ENCODE peak calls at places on chromosome 18, in four cellular contexts. X is right cardiac atrium; F is CD4-positive, alpha-beta memory T cell; L is heart right ventricle. Y is an unnamed sample.

GRCh38 chr18:27839141-27839540 is 337.8 kb downstream of the CDH2 start:
- DNase-seq in X (no peak), L (no peak), F (no peak), Y (no peak)

GRCh38 chr18:23401400-23402347 is 51.4 kb upstream of the RIOK3 start:
- DNase-seq in X (no peak), F (no peak), L (no peak), Y (no peak)

GRCh38 chr18:23114171-23114881 is 21.0 kb upstream of the CABLES1 start:
- DNase-seq in L (no peak), X (no peak), F (no peak), Y (no peak)

GRCh38 chr18:34809697-34810096 is 99.6 kb downstream of the DTNA start:
- DNase-seq in X (peak; percentile 75), L (peak; percentile 29), F (no peak), Y (peak; percentile 65)

GRCh38 chr18:24170389-24170788 is 31.5 kb downstream of the CABYR start:
- DNase-seq in L (no peak), X (no peak), F (no peak), Y (no peak)

GRCh38 chr18:59155140-59155539 is 15.5 kb downstream of the SEC11C start:
- DNase-seq in X (no peak), F (no peak), L (no peak), Y (no peak)

GRCh38 chr18:596288-596881 is 403 bp upstream of the CLUL1 start:
- DNase-seq in L (no peak), X (peak; percentile 64), F (no peak), Y (peak; percentile 71)

GRCh38 chr18:45373286-45373880 is 241.9 kb upstream of the SLC14A2 start:
- DNase-seq in X (no peak), F (no peak), L (no peak), Y (no peak)

GRCh38 chr18:25533088-25533676 is 181.2 kb upstream of the ZNF521 start:
- DNase-seq in F (no peak), L (no peak), X (no peak), Y (no peak)

GRCh38 chr18:44712025-44712424 is 31.3 kb downstream of the SETBP1 start:
- DNase-seq in L (no peak), X (no peak), F (no peak), Y (no peak)

GRCh38 chr18:67194886-67195285 is 321.6 kb downstream of the DSEL start:
- DNase-seq in X (no peak), L (no peak), F (no peak), Y (no peak)

GRCh38 chr18:38752430-38752829 is 1186.8 kb upstream of the CELF4 start:
- DNase-seq in X (no peak), F (no peak), L (no peak), Y (no peak)

GRCh38 chr18:2686349-2686968 is 30.9 kb downstream of the SMCHD1 start:
- DNase-seq in L (no peak), F (no peak), X (no peak), Y (no peak)

GRCh38 chr18:38262666-38263065 is 697.1 kb upstream of the CELF4 start:
- DNase-seq in L (no peak), F (no peak), X (no peak), Y (no peak)

GRCh38 chr18:59091204-59091603 is 48.5 kb upstream of the SEC11C start:
- DNase-seq in X (no peak), F (no peak), L (no peak), Y (no peak)

GRCh38 chr18:61924550-61924949 is 31.7 kb upstream of the RNF152 start:
- DNase-seq in L (no peak), F (no peak), X (no peak), Y (no peak)

GRCh38 chr18:79664525-79665125 is 15.0 kb upstream of the CTDP1 start:
- DNase-seq in F (no peak), X (no peak), L (no peak), Y (no peak)

GRCh38 chr18:44579028-44579692 is 101.5 kb upstream of the SETBP1 start:
- DNase-seq in L (no peak), X (no peak), F (no peak), Y (no peak)

GRCh38 chr18:12048827-12049175 is 44.8 kb upstream of the ANKRD62 start:
- DNase-seq in F (no peak), L (no peak), X (no peak), Y (no peak)

GRCh38 chr18:3873698-3874495 is 423.9 kb downstream of the TGIF1 start:
- DNase-seq in X (no peak), L (no peak), F (no peak), Y (no peak)

GRCh38 chr18:44733754-44734465 is 53.2 kb downstream of the SETBP1 start:
- DNase-seq in F (no peak), L (no peak), X (no peak), Y (no peak)

GRCh38 chr18:48948112-48949050 is 2.4 kb downstream of the SMAD7 start:
- DNase-seq in F (peak; percentile 70), L (no peak), X (peak; percentile 84), Y (no peak)

GRCh38 chr18:75247041-75247551 is 36.5 kb downstream of the TSHZ1 start:
- DNase-seq in F (no peak), X (no peak), L (no peak), Y (no peak)

GRCh38 chr18:42281124-42281523 is 326.1 kb downstream of the PIK3C3 start:
- DNase-seq in L (no peak), X (no peak), F (no peak), Y (no peak)

GRCh38 chr18:2111456-2111855 is 459.8 kb downstream of the METTL4 start:
- DNase-seq in X (no peak), F (no peak), L (no peak), Y (no peak)

GRCh38 chr18:44564922-44565321 is 115.8 kb upstream of the SETBP1 start:
- DNase-seq in L (no peak), X (no peak), F (no peak), Y (no peak)

GRCh38 chr18:48139427-48140347 is 209.2 kb upstream of the SMAD2 start:
- DNase-seq in F (no peak), L (peak; percentile 63), X (peak; percentile 79), Y (peak; percentile 78)

GRCh38 chr18:37665346-37665745 is 99.7 kb upstream of the CELF4 start:
- DNase-seq in L (no peak), X (no peak), F (no peak), Y (no peak)

GRCh38 chr18:75204262-75204977 is 4.5 kb downstream of the PTGR3 start:
- DNase-seq in F (no peak), L (no peak), X (peak; percentile 79), Y (peak; percentile 77)

GRCh38 chr18:59419386-59419785 is 60.3 kb upstream of the LMAN1 start:
- DNase-seq in F (no peak), X (no peak), L (no peak), Y (no peak)

GRCh38 chr18:13112982-13113381 is 105.6 kb upstream of the LDLRAD4 start:
- DNase-seq in L (peak; percentile 80), F (no peak), X (peak; percentile 86), Y (peak; percentile 41)

GRCh38 chr18:23377669-23378469 is 75.2 kb upstream of the RIOK3 start:
- DNase-seq in L (no peak), F (no peak), X (no peak), Y (no peak)

GRCh38 chr18:9140984-9141383 is 4.4 kb downstream of the ANKRD12 start:
- DNase-seq in F (no peak), X (no peak), L (no peak), Y (no peak)

GRCh38 chr18:9148239-9148552 is 11.6 kb downstream of the ANKRD12 start:
- DNase-seq in X (no peak), F (no peak), L (no peak), Y (no peak)

GRCh38 chr18:9150116-9150515 is 13.5 kb downstream of the ANKRD12 start:
- DNase-seq in X (no peak), L (no peak), F (no peak), Y (no peak)

GRCh38 chr18:9147440-9148238 is 11.1 kb downstream of the ANKRD12 start:
- DNase-seq in L (peak; percentile 37), F (peak; percentile 55), X (no peak), Y (no peak)

GRCh38 chr18:9146224-9146623 is 9.6 kb downstream of the ANKRD12 start:
- DNase-seq in X (no peak), L (no peak), F (no peak), Y (no peak)
- H3K4me1 ChIP-seq in X (peaks cover 2% of the 10 kb centered on the region), L (peaks cover 99% of the 10 kb centered on the region), F (peaks cover 93% of the 10 kb centered on the region), Y (peaks cover 50% of the 10 kb centered on the region)

GRCh38 chr18:68299906-68300305 is 415.0 kb downstream of the TMX3 start:
- DNase-seq in X (no peak), F (no peak), L (no peak), Y (no peak)

GRCh38 chr18:68301436-68301835 is 413.5 kb downstream of the TMX3 start:
- DNase-seq in X (no peak), L (no peak), F (no peak), Y (no peak)

DNA sequence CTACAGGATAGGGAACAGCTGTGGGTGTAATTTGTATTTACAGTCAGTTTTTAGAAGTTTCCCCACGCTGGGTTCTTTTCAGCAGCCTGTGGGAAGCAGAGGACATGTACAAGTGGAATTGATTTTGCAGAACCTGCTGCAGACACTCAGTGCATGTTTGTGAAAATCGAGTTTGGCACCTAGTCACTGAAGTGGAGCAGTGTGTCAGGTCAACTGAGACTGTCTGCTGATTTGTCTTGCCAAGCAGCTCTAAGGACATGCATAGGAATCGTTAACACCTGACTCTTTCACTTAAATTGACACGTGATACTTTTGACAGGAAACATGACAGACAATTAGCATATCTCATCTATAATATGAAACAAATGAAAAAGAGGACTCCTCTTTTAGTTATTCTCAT is 416.6 kb downstream of the TMX3 start:
- DNase-seq in F (no peak), X (no peak), L (no peak), Y (no peak)
- H3K4me3 ChIP-seq in F (no peak overlapping the region), X (no peak overlapping the region), L (no peak overlapping the region), Y (no peak overlapping the region)

DNA sequence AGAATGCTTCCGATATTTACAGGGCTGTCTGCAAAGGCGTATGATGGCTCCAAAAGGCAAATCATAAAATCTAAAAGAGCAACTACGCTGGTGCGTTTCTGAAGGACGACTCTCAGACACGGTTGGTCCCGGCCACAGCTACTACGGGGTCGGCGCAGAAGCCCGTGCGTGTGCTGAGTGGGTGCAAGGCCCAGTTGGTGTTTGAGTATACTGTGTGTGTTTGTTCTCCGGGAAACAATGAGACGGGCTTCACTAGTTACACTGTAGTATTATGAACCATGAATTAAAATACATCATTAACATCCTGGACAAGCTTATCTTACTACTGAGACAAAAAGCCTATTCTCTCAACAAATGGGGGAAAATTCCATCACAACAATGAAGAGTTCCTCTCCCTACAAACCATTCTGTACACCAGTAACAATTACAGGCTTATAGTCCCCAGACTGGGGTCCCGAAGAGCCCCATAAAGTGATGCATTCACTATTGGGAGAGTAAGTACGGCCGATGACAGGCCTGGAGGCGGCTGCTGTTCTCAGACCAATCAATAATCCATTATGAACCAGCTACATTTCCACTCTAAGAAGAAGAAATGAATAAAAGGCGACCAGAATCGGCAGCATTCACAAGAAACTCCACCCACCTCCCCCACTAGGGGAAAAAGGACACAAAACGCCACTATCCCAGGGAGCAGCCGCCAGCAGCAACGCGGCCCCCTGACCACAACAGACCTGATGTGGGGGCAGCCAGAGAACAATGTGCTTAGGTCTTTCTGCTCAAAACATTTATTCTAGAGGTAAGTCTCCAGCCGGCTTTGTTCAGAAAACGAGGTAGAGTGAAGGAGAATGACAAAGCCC is 43.3 kb downstream of the ZNF516 start:
- DNase-seq in L (no peak), X (no peak), F (no peak), Y (no peak)
- H3K4me1 ChIP-seq in L (peaks cover 92% of the 10 kb centered on the region), X (peaks cover 4% of the 10 kb centered on the region), F (peaks cover 13% of the 10 kb centered on the region), Y (peaks cover 13% of the 10 kb centered on the region)

GRCh38 chr18:50909261-50909660 is 30.3 kb downstream of the ME2 start:
- DNase-seq in L (no peak), X (no peak), F (no peak), Y (no peak)
- H3K4me3 ChIP-seq in L (no peak overlapping the region), X (no peak overlapping the region), F (no peak overlapping the region), Y (no peak overlapping the region)